ENCODE peak calls at places on chromosomes 5 and 9, in six cellular contexts. One of them, this sample, is unnamed.

GRCh38 chr5:2530609-2531008 is 220.9 kb downstream of the IRX2 start:
- DNase-seq in gastrocnemius medialis: no peak
- DNase-seq in T-helper 2 cell treated with Interferon-gamma antibody and Interleukin-4, amounts not matched to agents 5 μg/mL and 100 μg/mL, for 36 hours: no peak
- DNase-seq in A549: no peak
- DNase-seq in T-helper 17 cell: no peak
- DNase-seq in hippocampal formation: no peak
- DNase-seq in this sample: no peak

GRCh38 chr5:125408582-125409069 is 662.2 kb upstream of the ZNF608 start:
- DNase-seq in T-helper 17 cell: no peak
- DNase-seq in T-helper 2 cell treated with Interferon-gamma antibody and Interleukin-4, amounts not matched to agents 5 μg/mL and 100 μg/mL, for 36 hours: no peak
- DNase-seq in hippocampal formation: no peak
- DNase-seq in A549: peak
- DNase-seq in gastrocnemius medialis: no peak
- DNase-seq in this sample: no peak

GRCh38 chr9:71647094-71647591 is 121.2 kb downstream of the CEMIP2 start:
- DNase-seq in gastrocnemius medialis: peak
- DNase-seq in A549: no peak
- DNase-seq in T-helper 17 cell: no peak
- DNase-seq in hippocampal formation: peak
- DNase-seq in T-helper 2 cell treated with Interferon-gamma antibody and Interleukin-4, amounts not matched to agents 5 μg/mL and 100 μg/mL, for 36 hours: peak
- DNase-seq in this sample: no peak

GRCh38 chr5:10673407-10673806 is 87.6 kb downstream of the DAP start:
- DNase-seq in gastrocnemius medialis: no peak
- DNase-seq in A549: no peak
- DNase-seq in hippocampal formation: no peak
- DNase-seq in T-helper 17 cell: no peak
- DNase-seq in T-helper 2 cell treated with Interferon-gamma antibody and Interleukin-4, amounts not matched to agents 5 μg/mL and 100 μg/mL, for 36 hours: no peak
- DNase-seq in this sample: no peak

GRCh38 chr5:82470185-82470584 is 192.0 kb upstream of the RPS23 start:
- DNase-seq in T-helper 2 cell treated with Interferon-gamma antibody and Interleukin-4, amounts not matched to agents 5 μg/mL and 100 μg/mL, for 36 hours: no peak
- DNase-seq in A549: no peak
- DNase-seq in gastrocnemius medialis: no peak
- DNase-seq in hippocampal formation: no peak
- DNase-seq in T-helper 17 cell: no peak
- DNase-seq in this sample: no peak

GRCh38 chr9:137611623-137612609 is 6.4 kb downstream of the ARRDC1 start:
- DNase-seq in A549: peak
- DNase-seq in T-helper 2 cell treated with Interferon-gamma antibody and Interleukin-4, amounts not matched to agents 5 μg/mL and 100 μg/mL, for 36 hours: no peak
- DNase-seq in gastrocnemius medialis: no peak
- DNase-seq in T-helper 17 cell: no peak
- DNase-seq in hippocampal formation: no peak
- DNase-seq in this sample: peak

GRCh38 chr5:148913985-148914421 is 87.6 kb downstream of the ADRB2 start:
- DNase-seq in A549: no peak
- DNase-seq in gastrocnemius medialis: no peak
- DNase-seq in T-helper 2 cell treated with Interferon-gamma antibody and Interleukin-4, amounts not matched to agents 5 μg/mL and 100 μg/mL, for 36 hours: no peak
- DNase-seq in T-helper 17 cell: no peak
- DNase-seq in hippocampal formation: no peak
- DNase-seq in this sample: no peak

GRCh38 chr5:160166973-160167622 is 47.8 kb upstream of the PWWP2A start:
- DNase-seq in A549: no peak
- DNase-seq in T-helper 17 cell: no peak
- DNase-seq in T-helper 2 cell treated with Interferon-gamma antibody and Interleukin-4, amounts not matched to agents 5 μg/mL and 100 μg/mL, for 36 hours: no peak
- DNase-seq in hippocampal formation: no peak
- DNase-seq in gastrocnemius medialis: no peak
- DNase-seq in this sample: no peak

GRCh38 chr5:169146158-169146557 is 154.8 kb downstream of the SLIT3 start:
- DNase-seq in A549: no peak
- DNase-seq in T-helper 17 cell: no peak
- DNase-seq in gastrocnemius medialis: no peak
- DNase-seq in hippocampal formation: no peak
- DNase-seq in T-helper 2 cell treated with Interferon-gamma antibody and Interleukin-4, amounts not matched to agents 5 μg/mL and 100 μg/mL, for 36 hours: no peak
- DNase-seq in this sample: no peak

GRCh38 chr5:37310360-37310759 is 60.5 kb downstream of the NUP155 start:
- DNase-seq in T-helper 17 cell: no peak
- DNase-seq in hippocampal formation: no peak
- DNase-seq in gastrocnemius medialis: no peak
- DNase-seq in A549: no peak
- DNase-seq in T-helper 2 cell treated with Interferon-gamma antibody and Interleukin-4, amounts not matched to agents 5 μg/mL and 100 μg/mL, for 36 hours: no peak
- DNase-seq in this sample: no peak

GRCh38 chr5:73764586-73764985 is 138.6 kb downstream of the ARHGEF28 start:
- DNase-seq in hippocampal formation: no peak
- DNase-seq in gastrocnemius medialis: no peak
- DNase-seq in T-helper 2 cell treated with Interferon-gamma antibody and Interleukin-4, amounts not matched to agents 5 μg/mL and 100 μg/mL, for 36 hours: no peak
- DNase-seq in A549: peak
- DNase-seq in T-helper 17 cell: no peak
- DNase-seq in this sample: no peak

GRCh38 chr9:112072721-112073553 is 102.2 kb downstream of the SUSD1 start:
- DNase-seq in hippocampal formation: no peak
- DNase-seq in gastrocnemius medialis: no peak
- DNase-seq in T-helper 2 cell treated with Interferon-gamma antibody and Interleukin-4, amounts not matched to agents 5 μg/mL and 100 μg/mL, for 36 hours: no peak
- DNase-seq in T-helper 17 cell: no peak
- DNase-seq in A549: no peak
- DNase-seq in this sample: no peak

GRCh38 chr5:149130121-149130931 is 11.0 kb upstream of the ABLIM3 start:
- DNase-seq in T-helper 17 cell: no peak
- DNase-seq in T-helper 2 cell treated with Interferon-gamma antibody and Interleukin-4, amounts not matched to agents 5 μg/mL and 100 μg/mL, for 36 hours: no peak
- DNase-seq in hippocampal formation: no peak
- DNase-seq in gastrocnemius medialis: no peak
- DNase-seq in A549: no peak
- DNase-seq in this sample: no peak

GRCh38 chr9:85212209-85212608 is 529.5 kb downstream of the AGTPBP1 start:
- DNase-seq in A549: no peak
- DNase-seq in T-helper 17 cell: no peak
- DNase-seq in gastrocnemius medialis: no peak
- DNase-seq in T-helper 2 cell treated with Interferon-gamma antibody and Interleukin-4, amounts not matched to agents 5 μg/mL and 100 μg/mL, for 36 hours: peak
- DNase-seq in hippocampal formation: no peak
- DNase-seq in this sample: no peak

GRCh38 chr9:136403915-136404800 is 4.2 kb upstream of the SNAPC4 start:
- DNase-seq in gastrocnemius medialis: no peak
- DNase-seq in T-helper 2 cell treated with Interferon-gamma antibody and Interleukin-4, amounts not matched to agents 5 μg/mL and 100 μg/mL, for 36 hours: peak
- DNase-seq in T-helper 17 cell: peak
- DNase-seq in hippocampal formation: no peak
- DNase-seq in A549: no peak
- DNase-seq in this sample: peak

GRCh38 chr9:134327671-134328231 is 1.5 kb downstream of the RXRA start:
- DNase-seq in T-helper 17 cell: no peak
- DNase-seq in hippocampal formation: no peak
- DNase-seq in gastrocnemius medialis: no peak
- DNase-seq in T-helper 2 cell treated with Interferon-gamma antibody and Interleukin-4, amounts not matched to agents 5 μg/mL and 100 μg/mL, for 36 hours: no peak
- DNase-seq in A549: no peak
- DNase-seq in this sample: peak

GRCh38 chr5:148011407-148012124 is 52.2 kb upstream of the SPINK5 start:
- DNase-seq in gastrocnemius medialis: no peak
- DNase-seq in A549: no peak
- DNase-seq in T-helper 17 cell: no peak
- DNase-seq in T-helper 2 cell treated with Interferon-gamma antibody and Interleukin-4, amounts not matched to agents 5 μg/mL and 100 μg/mL, for 36 hours: no peak
- DNase-seq in hippocampal formation: no peak
- DNase-seq in this sample: no peak

GRCh38 chr9:127360205-127360604 is 36.8 kb upstream of the SLC2A8 start:
- DNase-seq in gastrocnemius medialis: no peak
- DNase-seq in hippocampal formation: no peak
- DNase-seq in A549: no peak
- DNase-seq in T-helper 17 cell: no peak
- DNase-seq in T-helper 2 cell treated with Interferon-gamma antibody and Interleukin-4, amounts not matched to agents 5 μg/mL and 100 μg/mL, for 36 hours: no peak
- DNase-seq in this sample: no peak

GRCh38 chr9:87898151-87898550 is 15.5 kb downstream of the SPATA31E1 start:
- DNase-seq in A549: no peak
- DNase-seq in T-helper 2 cell treated with Interferon-gamma antibody and Interleukin-4, amounts not matched to agents 5 μg/mL and 100 μg/mL, for 36 hours: no peak
- DNase-seq in hippocampal formation: no peak
- DNase-seq in T-helper 17 cell: no peak
- DNase-seq in gastrocnemius medialis: no peak
- DNase-seq in this sample: no peak

GRCh38 chr5:175479125-175479881 is 943 bp downstream of the SFXN1 start:
- DNase-seq in gastrocnemius medialis: no peak
- DNase-seq in T-helper 2 cell treated with Interferon-gamma antibody and Interleukin-4, amounts not matched to agents 5 μg/mL and 100 μg/mL, for 36 hours: no peak
- DNase-seq in hippocampal formation: no peak
- DNase-seq in T-helper 17 cell: no peak
- DNase-seq in A549: no peak
- DNase-seq in this sample: no peak

GRCh38 chr5:136957428-136957827 is 541.7 kb downstream of the SPOCK1 start:
- DNase-seq in T-helper 2 cell treated with Interferon-gamma antibody and Interleukin-4, amounts not matched to agents 5 μg/mL and 100 μg/mL, for 36 hours: no peak
- DNase-seq in gastrocnemius medialis: no peak
- DNase-seq in T-helper 17 cell: no peak
- DNase-seq in hippocampal formation: no peak
- DNase-seq in A549: no peak
- DNase-seq in this sample: no peak

GRCh38 chr5:102959055-102959454 is 160.9 kb downstream of the GIN1 start:
- DNase-seq in T-helper 2 cell treated with Interferon-gamma antibody and Interleukin-4, amounts not matched to agents 5 μg/mL and 100 μg/mL, for 36 hours: no peak
- DNase-seq in gastrocnemius medialis: no peak
- DNase-seq in hippocampal formation: no peak
- DNase-seq in A549: peak
- DNase-seq in T-helper 17 cell: no peak
- DNase-seq in this sample: no peak

GRCh38 chr9:98008764-98009163 is 25.6 kb downstream of the ANP32B start:
- DNase-seq in T-helper 2 cell treated with Interferon-gamma antibody and Interleukin-4, amounts not matched to agents 5 μg/mL and 100 μg/mL, for 36 hours: no peak
- DNase-seq in T-helper 17 cell: no peak
- DNase-seq in hippocampal formation: no peak
- DNase-seq in A549: no peak
- DNase-seq in gastrocnemius medialis: no peak
- DNase-seq in this sample: no peak

GRCh38 chr9:129005336-129005997 is 22.7 kb downstream of the SH3GLB2 start:
- DNase-seq in T-helper 2 cell treated with Interferon-gamma antibody and Interleukin-4, amounts not matched to agents 5 μg/mL and 100 μg/mL, for 36 hours: no peak
- DNase-seq in hippocampal formation: no peak
- DNase-seq in T-helper 17 cell: no peak
- DNase-seq in gastrocnemius medialis: no peak
- DNase-seq in A549: no peak
- DNase-seq in this sample: no peak

GRCh38 chr9:21974542-21975409 is 19.4 kb downstream of the CDKN2A start:
- DNase-seq in A549: no peak
- DNase-seq in hippocampal formation: no peak
- DNase-seq in T-helper 17 cell: no peak
- DNase-seq in gastrocnemius medialis: no peak
- DNase-seq in T-helper 2 cell treated with Interferon-gamma antibody and Interleukin-4, amounts not matched to agents 5 μg/mL and 100 μg/mL, for 36 hours: peak
- DNase-seq in this sample: peak

GRCh38 chr9:101165131-101165530 is 136.6 kb downstream of the PLPPR1 start:
- DNase-seq in A549: no peak
- DNase-seq in gastrocnemius medialis: no peak
- DNase-seq in T-helper 17 cell: no peak
- DNase-seq in hippocampal formation: no peak
- DNase-seq in T-helper 2 cell treated with Interferon-gamma antibody and Interleukin-4, amounts not matched to agents 5 μg/mL and 100 μg/mL, for 36 hours: no peak
- DNase-seq in this sample: no peak

GRCh38 chr9:132610661-132611060 is 28.3 kb downstream of the BARHL1 start:
- DNase-seq in hippocampal formation: no peak
- DNase-seq in gastrocnemius medialis: no peak
- DNase-seq in T-helper 17 cell: no peak
- DNase-seq in A549: no peak
- DNase-seq in T-helper 2 cell treated with Interferon-gamma antibody and Interleukin-4, amounts not matched to agents 5 μg/mL and 100 μg/mL, for 36 hours: no peak
- DNase-seq in this sample: no peak

GRCh38 chr9:131290039-131290766 is 680 bp downstream of the PLPP7 start:
- DNase-seq in T-helper 17 cell: no peak
- DNase-seq in A549: no peak
- DNase-seq in gastrocnemius medialis: no peak
- DNase-seq in hippocampal formation: no peak
- DNase-seq in T-helper 2 cell treated with Interferon-gamma antibody and Interleukin-4, amounts not matched to agents 5 μg/mL and 100 μg/mL, for 36 hours: no peak
- DNase-seq in this sample: no peak

GRCh38 chr9:32554107-32554506 is 1.7 kb upstream of the TOPORS start:
- DNase-seq in gastrocnemius medialis: no peak
- DNase-seq in T-helper 2 cell treated with Interferon-gamma antibody and Interleukin-4, amounts not matched to agents 5 μg/mL and 100 μg/mL, for 36 hours: no peak
- DNase-seq in A549: no peak
- DNase-seq in T-helper 17 cell: no peak
- DNase-seq in hippocampal formation: no peak
- DNase-seq in this sample: no peak

GRCh38 chr9:13963005-13963653 is 350.8 kb downstream of the NFIB start:
- DNase-seq in T-helper 2 cell treated with Interferon-gamma antibody and Interleukin-4, amounts not matched to agents 5 μg/mL and 100 μg/mL, for 36 hours: no peak
- DNase-seq in A549: no peak
- DNase-seq in T-helper 17 cell: no peak
- DNase-seq in hippocampal formation: no peak
- DNase-seq in gastrocnemius medialis: no peak
- DNase-seq in this sample: no peak

GRCh38 chr9:14653511-14653910 is 39.7 kb downstream of the ZDHHC21 start:
- DNase-seq in hippocampal formation: no peak
- DNase-seq in A549: no peak
- DNase-seq in T-helper 2 cell treated with Interferon-gamma antibody and Interleukin-4, amounts not matched to agents 5 μg/mL and 100 μg/mL, for 36 hours: no peak
- DNase-seq in gastrocnemius medialis: no peak
- DNase-seq in T-helper 17 cell: no peak
- DNase-seq in this sample: no peak

GRCh38 chr9:89730715-89731114 is 125.9 kb downstream of the GADD45G start:
- DNase-seq in hippocampal formation: no peak
- DNase-seq in gastrocnemius medialis: no peak
- DNase-seq in T-helper 17 cell: no peak
- DNase-seq in A549: no peak
- DNase-seq in T-helper 2 cell treated with Interferon-gamma antibody and Interleukin-4, amounts not matched to agents 5 μg/mL and 100 μg/mL, for 36 hours: no peak
- DNase-seq in this sample: peak

GRCh38 chr9:26893030-26893676 is 551 bp upstream of the CAAP1 start:
- DNase-seq in A549: no peak
- DNase-seq in gastrocnemius medialis: no peak
- DNase-seq in T-helper 17 cell: no peak
- DNase-seq in hippocampal formation: no peak
- DNase-seq in T-helper 2 cell treated with Interferon-gamma antibody and Interleukin-4, amounts not matched to agents 5 μg/mL and 100 μg/mL, for 36 hours: no peak
- DNase-seq in this sample: no peak

GRCh38 chr9:92970467-92970923 is 23.2 kb downstream of the FGD3 start:
- DNase-seq in A549: no peak
- DNase-seq in gastrocnemius medialis: no peak
- DNase-seq in T-helper 2 cell treated with Interferon-gamma antibody and Interleukin-4, amounts not matched to agents 5 μg/mL and 100 μg/mL, for 36 hours: no peak
- DNase-seq in T-helper 17 cell: no peak
- DNase-seq in hippocampal formation: peak
- DNase-seq in this sample: no peak

GRCh38 chr5:132479073-132479811 is 11.3 kb downstream of the IRF1 start:
- DNase-seq in hippocampal formation: no peak
- DNase-seq in T-helper 2 cell treated with Interferon-gamma antibody and Interleukin-4, amounts not matched to agents 5 μg/mL and 100 μg/mL, for 36 hours: no peak
- DNase-seq in gastrocnemius medialis: no peak
- DNase-seq in A549: no peak
- DNase-seq in T-helper 17 cell: no peak
- DNase-seq in this sample: no peak

GRCh38 chr5:40790947-40791593 is 7.1 kb downstream of the PRKAA1 start:
- DNase-seq in T-helper 17 cell: no peak
- DNase-seq in A549: no peak
- DNase-seq in hippocampal formation: no peak
- DNase-seq in gastrocnemius medialis: no peak
- DNase-seq in T-helper 2 cell treated with Interferon-gamma antibody and Interleukin-4, amounts not matched to agents 5 μg/mL and 100 μg/mL, for 36 hours: no peak
- DNase-seq in this sample: no peak

GRCh38 chr5:170481839-170482238 is 22.0 kb upstream of the KCNIP1 start:
- DNase-seq in A549: no peak
- DNase-seq in T-helper 2 cell treated with Interferon-gamma antibody and Interleukin-4, amounts not matched to agents 5 μg/mL and 100 μg/mL, for 36 hours: no peak
- DNase-seq in T-helper 17 cell: no peak
- DNase-seq in gastrocnemius medialis: no peak
- DNase-seq in hippocampal formation: no peak
- DNase-seq in this sample: no peak

GRCh38 chr5:134111741-134112647 is 2.5 kb upstream of the TCF7 start:
- DNase-seq in gastrocnemius medialis: no peak
- DNase-seq in T-helper 2 cell treated with Interferon-gamma antibody and Interleukin-4, amounts not matched to agents 5 μg/mL and 100 μg/mL, for 36 hours: peak
- DNase-seq in T-helper 17 cell: no peak
- DNase-seq in A549: no peak
- DNase-seq in hippocampal formation: no peak
- DNase-seq in this sample: no peak

GRCh38 chr5:152546493-152546892 is 141.4 kb upstream of the NMUR2 start:
- DNase-seq in A549: no peak
- DNase-seq in hippocampal formation: no peak
- DNase-seq in T-helper 17 cell: no peak
- DNase-seq in T-helper 2 cell treated with Interferon-gamma antibody and Interleukin-4, amounts not matched to agents 5 μg/mL and 100 μg/mL, for 36 hours: no peak
- DNase-seq in gastrocnemius medialis: no peak
- DNase-seq in this sample: no peak